ENCODE peak calls at places on chromosomes 6 and 20, in eight cellular contexts. N, V, Z, D, Y, X, A and I are unnamed samples.

GRCh38 chr20:58407201-58407873 is 18.3 kb downstream of the VAPB start:
- DNase-seq in A (no peak), X (no peak), V (no peak), N (no peak), Y (no peak), D (peak), Z (no peak), I (peak)

GRCh38 chr6:150134280-150134920 is 8.4 kb upstream of the PPP1R14C start:
- DNase-seq in A (no peak), X (no peak), Y (peak), N (no peak), V (no peak), Z (no peak), D (no peak), I (peak)

GRCh38 chr20:57746832-57747404 is 37.1 kb upstream of the PMEPA1 start:
- DNase-seq in A (no peak), Y (no peak), D (peak), N (no peak), X (no peak), V (no peak), Z (no peak), I (no peak)

GRCh38 chr20:37944456-37944981 is 41.6 kb downstream of the VSTM2L start:
- DNase-seq in X (no peak), D (no peak), A (no peak), Y (peak), Z (no peak), N (no peak), V (no peak), I (no peak)

GRCh38 chr6:6882593-6882992 is 225.2 kb upstream of the RREB1 start:
- DNase-seq in V (no peak), D (no peak), Y (no peak), X (no peak), Z (no peak), N (no peak), A (no peak), I (no peak)

GRCh38 chr6:35776364-35777215 is at the start of gene CLPSL2:
- DNase-seq in N (no peak), V (no peak), A (no peak), X (no peak), Y (no peak), Z (no peak), D (no peak), I (no peak)

GRCh38 chr6:25971187-25971811 is 8.7 kb downstream of the TRIM38 start:
- DNase-seq in V (no peak), Y (no peak), D (peak), X (peak), A (no peak), Z (peak), N (no peak), I (peak)

GRCh38 chr20:17568045-17568788 is 1.7 kb upstream of the DSTN start:
- DNase-seq in N (no peak), Z (no peak), D (no peak), A (no peak), X (no peak), Y (no peak), V (no peak), I (no peak)

GRCh38 chr20:47150403-47151152 is 205.9 kb downstream of the ZMYND8 start:
- DNase-seq in Y (peak), A (no peak), Z (peak), X (peak), V (peak), D (peak), N (no peak), I (peak)

GRCh38 chr20:61569836-61570235 is 317.8 kb downstream of the CDH4 start:
- DNase-seq in Y (no peak), D (no peak), V (no peak), N (no peak), A (no peak), Z (no peak), X (no peak), I (no peak)

GRCh38 chr6:113719056-113719455 is 138.1 kb upstream of the MARCKS start:
- DNase-seq in V (no peak), N (no peak), Z (peak), X (peak), A (no peak), Y (peak), D (peak), I (peak)

GRCh38 chr6:119791746-119792145 is 442.2 kb upstream of the MAN1A1 start:
- DNase-seq in N (no peak), X (peak), Y (no peak), V (no peak), A (no peak), D (no peak), Z (no peak), I (peak)

GRCh38 chr6:8025191-8025590 is 39.0 kb downstream of the BLOC1S5 start:
- DNase-seq in Y (no peak), V (no peak), X (no peak), N (no peak), Z (no peak), A (no peak), D (no peak), I (no peak)

GRCh38 chr6:124669713-124670480 is 292.3 kb upstream of the RNF217 start:
- DNase-seq in A (no peak), N (no peak), Z (no peak), V (no peak), Y (no peak), D (no peak), X (no peak), I (no peak)

GRCh38 chr6:36650848-36651247 is 27.7 kb upstream of the CDKN1A start:
- DNase-seq in Z (no peak), V (peak), A (no peak), X (no peak), Y (peak), N (no peak), D (no peak), I (no peak)

GRCh38 chr6:132210886-132211563 is 190.2 kb downstream of the MOXD1 start:
- DNase-seq in D (no peak), Z (no peak), A (no peak), X (no peak), Y (no peak), V (no peak), N (no peak), I (no peak)

GRCh38 chr20:8656335-8656734 is 412.6 kb upstream of the PLCB4 start:
- DNase-seq in Y (no peak), A (no peak), D (peak), X (no peak), V (no peak), N (no peak), Z (peak), I (no peak)

GRCh38 chr6:83709748-83710050 is 798 bp upstream of the SNAP91 start:
- DNase-seq in D (no peak), A (no peak), N (no peak), Y (no peak), V (no peak), X (no peak), Z (no peak), I (no peak)

GRCh38 chr6:105021399-105021798 is 64.5 kb downstream of the LIN28B start:
- DNase-seq in Z (no peak), X (no peak), N (no peak), Y (no peak), A (no peak), V (no peak), D (no peak), I (no peak)

GRCh38 chr6:30781697-30782424 is 37.5 kb upstream of the IER3 start:
- DNase-seq in X (peak), Y (peak), D (peak), Z (peak), V (no peak), A (peak), N (peak), I (peak)

GRCh38 chr6:73285674-73286283 is 22.8 kb upstream of the KHDC1 start:
- DNase-seq in A (no peak), N (no peak), V (no peak), X (peak), Y (no peak), D (peak), Z (peak), I (peak)

GRCh38 chr6:156283091-156283490 is 494.1 kb upstream of the ARID1B start:
- DNase-seq in X (no peak), A (no peak), Y (no peak), V (no peak), Z (no peak), D (no peak), N (no peak), I (no peak)

GRCh38 chr6:38552136-38552535 is 87.6 kb downstream of the BTBD9 start:
- DNase-seq in D (no peak), Z (no peak), Y (no peak), X (no peak), V (peak), N (no peak), A (no peak), I (no peak)

GRCh38 chr20:44104807-44105517 is 82.0 kb downstream of the JPH2 start:
- DNase-seq in D (peak), Z (peak), X (no peak), V (no peak), A (no peak), Y (no peak), N (no peak), I (peak)

GRCh38 chr6:125749864-125750691 is 646 bp downstream of the HEY2 start:
- DNase-seq in D (no peak), Y (no peak), Z (no peak), A (no peak), N (no peak), X (no peak), V (no peak), I (no peak)

GRCh38 chr6:115712562-115712961 is 348.1 kb downstream of the FRK start:
- DNase-seq in X (no peak), N (no peak), Z (no peak), A (no peak), Y (no peak), V (no peak), D (no peak), I (no peak)

GRCh38 chr6:86526238-86526637 is 411.1 kb upstream of the HTR1E start:
- DNase-seq in A (no peak), Z (no peak), V (no peak), N (no peak), D (no peak), Y (no peak), X (no peak), I (peak)

GRCh38 chr6:138654715-138655634 is 118.6 kb upstream of the CCDC28A start:
- DNase-seq in Y (no peak), Z (peak), N (no peak), D (no peak), X (peak), A (no peak), V (peak), I (peak)

GRCh38 chr20:37914672-37915433 is 11.9 kb downstream of the VSTM2L start:
- DNase-seq in D (no peak), A (peak), N (no peak), X (no peak), Y (no peak), Z (no peak), V (peak), I (no peak)

GRCh38 chr6:75347797-75348610 is 63.4 kb upstream of the TMEM30A start:
- DNase-seq in X (no peak), V (no peak), N (no peak), A (no peak), D (no peak), Y (no peak), Z (no peak), I (no peak)

GRCh38 chr6:7811441-7811840 is 85.5 kb downstream of the BMP6 start:
- DNase-seq in Z (no peak), A (no peak), X (no peak), Y (no peak), V (no peak), N (no peak), D (no peak), I (no peak)

GRCh38 chr6:39714802-39715201 is 10.4 kb downstream of the KIF6 start:
- DNase-seq in V (no peak), Y (no peak), A (no peak), Z (no peak), D (no peak), N (no peak), X (no peak), I (no peak)

GRCh38 chr6:156963712-156964700 is 186.8 kb downstream of the ARID1B start:
- DNase-seq in A (no peak), V (no peak), D (peak), Y (peak), Z (peak), X (no peak), N (no peak), I (peak)

GRCh38 chr6:107763959-107764358 is 60.2 kb downstream of the SCML4 start:
- DNase-seq in Y (no peak), Z (peak), X (no peak), N (no peak), D (no peak), A (no peak), V (no peak), I (no peak)

DNA sequence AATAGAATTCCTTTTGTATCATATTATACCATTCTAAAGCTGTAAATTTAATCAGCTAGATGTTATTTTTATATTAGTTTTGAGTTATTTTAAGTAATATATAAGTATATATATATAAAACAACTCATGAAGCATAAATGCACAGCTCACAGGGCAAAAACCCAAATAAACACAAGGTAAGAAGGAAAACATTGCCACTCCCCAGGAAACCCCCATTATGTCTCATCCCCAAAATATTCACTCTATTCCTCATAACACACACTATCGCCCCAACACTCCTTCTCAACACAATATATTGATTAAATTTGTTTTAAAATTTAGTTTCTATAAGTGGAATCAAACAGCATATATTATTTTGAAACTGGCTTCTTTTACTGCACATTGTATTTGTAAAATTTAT is 98.6 kb upstream of the FAM83B start:
- DNase-seq in X (no peak), Y (no peak), N (no peak), D (no peak), V (no peak), A (no peak), Z (no peak), I (peak)
- TF ChIP-seq CTCF in X (no peak), Y (no peak), N (no peak), D (no peak), V (no peak), A (no peak), Z (no peak), I (no peak)

GRCh38 chr6:166440729-166441128 is 58.0 kb upstream of the MPC1 start:
- DNase-seq in V (no peak), D (no peak), Y (no peak), X (no peak), A (no peak), Z (no peak), N (no peak), I (no peak)

GRCh38 chr6:166441641-166442078 is 58.9 kb upstream of the MPC1 start:
- DNase-seq in N (no peak), A (no peak), D (no peak), Z (no peak), Y (no peak), X (no peak), V (no peak), I (no peak)

GRCh38 chr6:166444446-166444845 is 61.7 kb upstream of the MPC1 start:
- DNase-seq in N (no peak), A (no peak), D (no peak), Y (no peak), Z (no peak), X (no peak), V (no peak), I (no peak)

GRCh38 chr6:166442131-166442530 is 59.4 kb upstream of the MPC1 start:
- DNase-seq in Z (no peak), X (no peak), N (no peak), V (no peak), Y (no peak), A (no peak), D (no peak), I (no peak)

DNA sequence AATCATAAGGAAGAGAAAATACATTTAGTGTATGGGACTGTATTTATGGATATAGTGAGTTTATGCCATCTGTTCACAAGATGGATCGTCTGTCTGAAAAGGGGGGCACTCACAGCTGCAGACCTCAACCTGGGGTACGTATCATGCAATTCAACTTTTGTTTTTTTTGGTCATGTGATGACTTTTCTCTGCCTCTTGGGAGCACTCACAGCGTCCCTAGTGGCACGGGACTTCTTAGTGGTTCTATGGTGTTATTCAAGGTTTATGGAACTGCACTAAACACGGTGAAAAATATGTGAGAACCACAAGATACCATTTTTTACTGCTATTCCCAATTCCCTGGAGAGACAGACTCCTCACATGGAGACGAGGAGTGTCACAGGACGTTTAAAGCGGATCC is 60.4 kb upstream of the MPC1 start:
- DNase-seq in Z (no peak), V (no peak), D (no peak), Y (no peak), X (no peak), N (no peak), A (no peak), I (no peak)
- TF ChIP-seq CTCF in Z (no peak), V (peak), D (no peak), Y (no peak), X (no peak), N (no peak), A (no peak), I (peak)

DNA sequence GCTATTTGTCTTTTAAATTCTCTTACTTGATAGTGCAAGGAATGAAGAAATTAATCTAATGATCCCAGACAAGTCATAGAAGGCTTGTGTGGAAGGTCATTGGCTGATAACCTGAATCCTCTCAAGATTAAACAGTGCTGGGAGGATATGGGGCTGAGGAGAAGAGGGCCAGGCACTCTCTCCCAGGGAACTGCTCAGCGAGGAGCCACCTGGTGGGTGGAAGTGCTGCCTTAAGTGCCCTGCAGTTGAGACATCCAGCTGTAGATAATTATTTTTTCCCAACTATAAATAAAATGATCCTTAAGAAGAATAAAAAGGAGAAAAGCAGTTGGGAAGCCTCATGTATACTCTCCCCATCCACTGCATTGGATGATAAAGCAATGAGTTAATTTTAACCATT is 47.9 kb downstream of the BTBD3 start:
- DNase-seq in Y (no peak), A (no peak), Z (no peak), N (no peak), D (no peak), V (no peak), X (no peak), I (peak)
- TF ChIP-seq CTCF in Y (no peak), A (no peak), Z (peak), N (no peak), D (no peak), V (no peak), X (no peak), I (peak)

DNA sequence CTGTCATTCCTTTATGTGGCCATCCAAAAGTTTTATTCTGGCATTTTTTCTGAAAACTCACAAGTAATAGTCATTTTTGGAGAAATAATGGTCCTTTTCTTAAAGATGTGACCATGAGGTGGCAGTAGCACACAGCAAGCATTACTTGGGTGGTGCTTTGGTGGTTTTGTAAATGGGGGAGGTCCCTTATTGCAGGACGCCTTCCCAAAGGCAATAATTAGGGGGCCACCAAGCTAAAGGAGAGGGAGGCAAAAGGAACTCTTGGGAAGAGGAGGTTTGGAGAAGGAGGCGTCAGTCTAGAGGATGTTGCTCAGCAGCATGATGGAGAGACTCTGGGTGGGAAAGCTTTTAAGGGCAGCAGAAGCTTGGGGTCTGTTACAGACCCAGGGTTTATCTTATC is 422.6 kb upstream of the MMS22L start:
- DNase-seq in Z (no peak), N (no peak), V (no peak), D (peak), X (peak), Y (no peak), A (no peak), I (peak)
- TF ChIP-seq CTCF in Z (peak), N (no peak), V (peak), D (peak), X (peak), Y (no peak), A (no peak), I (peak)

DNA sequence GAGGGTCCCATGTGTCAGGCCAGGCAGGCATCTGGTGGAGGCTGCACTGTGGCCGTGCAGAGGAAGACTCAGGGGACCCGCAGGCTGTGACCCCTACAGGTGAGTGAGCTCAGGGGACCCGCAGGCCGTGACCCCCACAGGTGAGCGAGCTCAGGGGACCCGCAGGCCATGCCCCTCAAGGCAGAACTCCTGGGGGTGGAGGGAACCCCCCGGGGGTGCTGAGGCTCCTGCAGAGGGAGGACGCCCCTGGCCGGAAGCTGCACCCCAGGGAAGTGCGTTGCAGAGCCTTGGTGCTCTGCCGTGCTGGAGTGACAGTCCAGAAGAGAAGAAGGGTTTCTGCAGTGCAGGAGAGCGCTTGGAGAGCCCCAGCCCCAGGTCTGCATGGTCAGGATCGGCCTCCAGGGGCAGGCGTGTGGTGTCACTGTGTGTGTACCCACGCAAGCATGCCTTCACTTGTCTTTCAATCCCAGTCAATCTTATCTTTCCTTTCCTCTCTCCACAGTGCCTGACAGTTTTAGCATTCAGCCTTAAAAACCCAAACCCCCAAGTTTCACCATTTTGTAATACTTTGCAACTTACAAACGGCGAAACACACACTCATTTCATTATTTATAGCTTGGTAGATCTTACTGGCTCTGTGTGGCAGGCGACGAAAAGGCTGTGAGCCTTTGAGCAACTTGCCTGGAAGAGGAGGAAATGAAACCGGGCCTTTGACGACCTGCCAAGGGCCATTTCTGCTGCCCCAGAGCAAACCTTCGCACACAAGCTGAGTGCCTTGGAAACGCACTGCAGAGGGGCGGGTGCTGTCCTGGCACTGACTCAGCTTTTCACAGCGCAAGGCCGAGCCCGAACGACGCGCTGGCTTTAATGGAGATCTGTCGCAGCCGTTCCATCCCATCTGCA is 101.4 kb upstream of the AGPAT4 start:
- DNase-seq in X (no peak), V (no peak), N (peak), A (no peak), Z (no peak), D (peak), Y (peak), I (peak)
- TF ChIP-seq CTCF in X (no peak), V (no peak), N (no peak), A (no peak), Z (peak), D (no peak), Y (peak), I (peak)